ENCODE peak calls at places on chromosomes 7 and 10, in five cellular contexts. H, J, T, S and M are unnamed samples.

GRCh38 chr10:44306147-44306710 is 78.7 kb downstream of the CXCL12 start:
- DNase-seq in H (no peak), J (peak; percentile 56), T (peak; percentile 55), S (no peak), M (peak; percentile 64)

GRCh38 chr10:4691776-4692175 is 134.2 kb upstream of the AKR1E2 start:
- DNase-seq in H (no peak), J (peak; percentile 22), T (peak; percentile 57), S (no peak), M (peak; percentile 64)

GRCh38 chr7:135257790-135258189 is 24.2 kb downstream of the STRA8 start:
- DNase-seq in H (no peak), J (no peak), T (no peak), S (no peak), M (no peak)

GRCh38 chr10:78124167-78124566 is 90.5 kb downstream of the RPS24 start:
- DNase-seq in H (no peak), J (no peak), T (no peak), S (no peak), M (no peak)

GRCh38 chr10:30987463-30987862 is 44.2 kb downstream of the ZNF438 start:
- DNase-seq in H (no peak), J (no peak), T (no peak), S (no peak), M (no peak)

GRCh38 chr10:21827308-21827707 is 176.2 kb downstream of the DNAJC1 start:
- DNase-seq in H (no peak), J (no peak), T (no peak), S (no peak), M (no peak)

GRCh38 chr7:98618786-98619185 is 1.7 kb downstream of the NPTX2 start:
- DNase-seq in H (no peak), J (no peak), T (no peak), S (no peak), M (no peak)

GRCh38 chr7:151697515-151697895 is 177.8 kb upstream of the RHEB start:
- DNase-seq in H (no peak), J (no peak), T (no peak), S (no peak), M (no peak)

GRCh38 chr7:128458956-128459355 is 3.3 kb downstream of the HILPDA start:
- DNase-seq in H (no peak), J (no peak), T (no peak), S (no peak), M (no peak)

GRCh38 chr10:132434405-132435005 is 37.5 kb downstream of the PWWP2B start:
- DNase-seq in H (peak; percentile 54), J (no peak), T (no peak), S (no peak), M (no peak)

GRCh38 chr7:136009488-136010079 is 32.4 kb upstream of the MTPN start:
- DNase-seq in H (no peak), J (peak; percentile 14), T (peak; percentile 59), S (peak; percentile 69), M (peak; percentile 54)

GRCh38 chr10:124496620-124497019 is 35.0 kb downstream of the LHPP start:
- DNase-seq in H (no peak), J (no peak), T (no peak), S (no peak), M (no peak)

GRCh38 chr7:135441791-135442190 is 68.1 kb downstream of the CNOT4 start:
- DNase-seq in H (no peak), J (peak; percentile 24), T (peak; percentile 21), S (no peak), M (peak; percentile 58)

GRCh38 chr7:101935521-101936141 is 118.2 kb downstream of the CUX1 start:
- DNase-seq in H (no peak), J (no peak), T (no peak), S (no peak), M (no peak)

GRCh38 chr7:98137134-98137825 is 30.6 kb downstream of the LMTK2 start:
- DNase-seq in H (no peak), J (no peak), T (no peak), S (no peak), M (no peak)

GRCh38 chr10:78744521-78745090 is 324.2 kb upstream of the ZMIZ1 start:
- DNase-seq in H (no peak), J (no peak), T (peak; percentile 38), S (no peak), M (peak; percentile 26)

GRCh38 chr10:123809632-123810031 is 82.0 kb downstream of the CPXM2 start:
- DNase-seq in H (no peak), J (no peak), T (no peak), S (no peak), M (no peak)

GRCh38 chr7:108088729-108089128 is 41.4 kb downstream of the LAMB4 start:
- DNase-seq in H (no peak), J (no peak), T (no peak), S (no peak), M (no peak)

GRCh38 chr7:156157409-156158012 is 345.2 kb upstream of the SHH start:
- DNase-seq in H (no peak), J (no peak), T (no peak), S (no peak), M (no peak)